ENCODE peak calls at places on chromosome 20, in five cellular contexts. K is HCT116, W is GM23248, L is OCI-LY7, Z is MM.1S. H is an unnamed sample. For H3K9me2, the result is how much of the 10 kb centered on the place peaks cover.

GRCh38 chr20:3686867-3687321 is 5.1 kb upstream of the ADAM33 start:
- DNase-seq in K (no peak), W (peak), L (no peak), Z (no peak), H (peak)

GRCh38 chr20:51899674-51900073 is 97.4 kb upstream of the SALL4 start:
- DNase-seq in K (peak), W (no peak), L (no peak), Z (no peak), H (no peak)

GRCh38 chr20:43550456-43550855 is 8.4 kb upstream of the SGK2 start:
- DNase-seq in K (no peak), W (no peak), L (no peak), Z (no peak), H (no peak)

GRCh38 chr20:36035720-36036119 is 67.3 kb downstream of the CNBD2 start:
- DNase-seq in K (no peak), W (peak), L (no peak), Z (no peak), H (peak)

GRCh38 chr20:62063981-62064787 is 1.5 kb downstream of the TAF4 start:
- DNase-seq in K (no peak), W (peak), L (no peak), Z (no peak), H (peak)

GRCh38 chr20:62761058-62761758 is 35.1 kb upstream of the MRGBP start:
- DNase-seq in K (no peak), W (peak), L (no peak), Z (no peak), H (no peak)

GRCh38 chr20:62048346-62048761 is 17.3 kb downstream of the TAF4 start:
- DNase-seq in K (no peak), W (no peak), L (no peak), Z (no peak), H (no peak)

GRCh38 chr20:46161921-46162320 is 43.8 kb downstream of the CD40 start:
- DNase-seq in K (no peak), W (no peak), L (no peak), Z (no peak), H (no peak)

GRCh38 chr20:8131598-8132014 is 460 bp upstream of the PLCB1 start:
- DNase-seq in K (no peak), W (peak), L (no peak), Z (peak), H (peak)

GRCh38 chr20:25033250-25033940 is 24.5 kb downstream of the ACSS1 start:
- DNase-seq in K (no peak), W (no peak), L (no peak), Z (no peak), H (no peak)

GRCh38 chr20:61324906-61325305 is 72.8 kb downstream of the CDH4 start:
- DNase-seq in K (no peak), W (no peak), L (no peak), Z (no peak), H (no peak)

GRCh38 chr20:58028123-58028522 is 200.3 kb downstream of the ANKRD60 start:
- DNase-seq in K (no peak), W (no peak), L (no peak), Z (no peak), H (no peak)

GRCh38 chr20:18625907-18626655 is 38.2 kb downstream of the DTD1 start:
- DNase-seq in K (no peak), W (no peak), L (no peak), Z (no peak), H (no peak)

GRCh38 chr20:12762725-12763124 is 246.0 kb upstream of the SPTLC3 start:
- DNase-seq in K (no peak), W (no peak), L (no peak), Z (no peak), H (no peak)

DNA sequence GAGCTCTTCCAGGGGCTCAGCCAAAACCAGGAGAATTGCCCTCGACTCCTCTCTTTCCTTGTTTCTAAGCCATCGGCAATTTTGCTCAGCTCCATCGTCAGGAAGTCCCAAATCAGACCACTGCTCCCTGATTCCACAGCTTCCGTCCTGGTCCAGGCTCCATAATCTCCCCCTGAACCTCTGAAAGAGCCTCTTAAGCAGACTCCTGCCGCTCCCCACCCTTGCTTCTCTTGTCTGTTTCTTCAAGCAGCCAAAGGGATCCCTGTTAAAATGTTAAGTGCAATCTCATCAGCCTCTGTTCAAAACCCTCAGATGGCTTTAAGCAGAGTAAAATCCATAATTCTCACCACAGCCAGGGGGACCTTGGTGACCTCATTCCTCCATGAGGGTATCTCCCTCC is 244.7 kb upstream of the SPTLC3 start:
- DNase-seq in K (no peak), W (no peak), L (no peak), Z (no peak), H (no peak)
- TF ChIP-seq EZH2phosphoT487 in K (no peak), W (no peak), L (no peak), Z (no peak), H (no peak)

GRCh38 chr20:41427833-41428232 is 61.2 kb upstream of the EMILIN3 start:
- DNase-seq in K (no peak), W (no peak), L (no peak), Z (no peak), H (no peak)

GRCh38 chr20:41425180-41425884 is 58.7 kb upstream of the EMILIN3 start:
- DNase-seq in K (no peak), W (peak), L (no peak), Z (no peak), H (no peak)

GRCh38 chr20:41426361-41426900 is 59.8 kb upstream of the EMILIN3 start:
- DNase-seq in K (no peak), W (no peak), L (no peak), Z (no peak), H (no peak)

GRCh38 chr20:41426976-41427375 is 60.4 kb upstream of the EMILIN3 start:
- DNase-seq in K (no peak), W (no peak), L (no peak), Z (no peak), H (no peak)

GRCh38 chr20:41428285-41428684 is 61.7 kb upstream of the EMILIN3 start:
- DNase-seq in K (peak), W (peak), L (no peak), Z (no peak), H (peak)
- H3K27ac ChIP-seq in K (no peak), W (no peak), L (no peak), Z (no peak), H (no peak)

GRCh38 chr20:63791497-63792156 is 39.4 kb downstream of the ZBTB46 start:
- DNase-seq in K (no peak), W (peak), L (no peak), Z (no peak), H (no peak)
- H3K9me2 ChIP-seq in K (under half), W (under half), L (under half), Z (under half), H (under half)

GRCh38 chr20:20593447-20594170 is 118.8 kb downstream of the RALGAPA2 start:
- DNase-seq in K (peak), W (peak), L (peak), Z (peak), H (peak)
- TF ChIP-seq EZH2phosphoT487 in K (no peak), W (no peak), L (no peak), Z (no peak), H (no peak)

GRCh38 chr20:5153612-5154542 is 27.1 kb downstream of the CDS2 start:
- DNase-seq in K (peak), W (peak), L (no peak), Z (peak), H (peak)
- H3K27ac ChIP-seq in K (peak), W (no peak), L (no peak), Z (peak), H (peak)

GRCh38 chr20:840503-840857 is 7.0 kb downstream of the FAM110A start:
- DNase-seq in K (no peak), W (no peak), L (no peak), Z (no peak), H (no peak)
- H3K9me2 ChIP-seq in K (under half), W (under half), L (under half), Z (under half), H (under half)